ENCODE peak calls at places on chromosome 22, in seven cellular contexts. Z, O, C, M, P, L and Y are unnamed samples.

GRCh38 chr22:36470994-36471331 is 10.5 kb downstream of the TXN2 start:
- DNase-seq in Z (no peak), O (no peak), C (no peak), M (no peak), P (no peak), L (no peak), Y (no peak)

GRCh38 chr22:36238348-36239149 is 778 bp downstream of the APOL2 start:
- DNase-seq in Z (no peak), O (no peak), C (peak), M (no peak), P (peak), L (peak), Y (no peak)

GRCh38 chr22:39745789-39746188 is 147.8 kb downstream of the ENTHD1 start:
- DNase-seq in Z (no peak), O (no peak), C (no peak), M (no peak), P (no peak), L (no peak), Y (no peak)

GRCh38 chr22:49394116-49394785 is 433.4 kb downstream of the BRD1 start:
- DNase-seq in Z (peak), O (no peak), C (no peak), M (no peak), P (peak), L (no peak), Y (no peak)

GRCh38 chr22:37559901-37560681 is at the start of gene CDC42EP1:
- DNase-seq in Z (no peak), O (no peak), C (peak), M (peak), P (peak), L (no peak), Y (no peak)

GRCh38 chr22:44890416-44891292 is 119.2 kb downstream of the PHF21B start:
- DNase-seq in Z (no peak), O (no peak), C (no peak), M (no peak), P (no peak), L (no peak), Y (no peak)

GRCh38 chr22:39994046-39994565 is 648 bp upstream of the FAM83F start:
- DNase-seq in Z (no peak), O (no peak), C (no peak), M (no peak), P (no peak), L (no peak), Y (no peak)

GRCh38 chr22:25172153-25172552 is 27.5 kb upstream of the CRYBB3 start:
- DNase-seq in Z (no peak), O (no peak), C (no peak), M (no peak), P (no peak), L (no peak), Y (no peak)

GRCh38 chr22:39567135-39567946 is 3.2 kb upstream of the CACNA1I start:
- DNase-seq in Z (no peak), O (no peak), C (no peak), M (no peak), P (no peak), L (no peak), Y (peak)

GRCh38 chr22:26546282-26546681 is 34.0 kb upstream of the TFIP11 start:
- DNase-seq in Z (no peak), O (no peak), C (no peak), M (peak), P (no peak), L (no peak), Y (no peak)

GRCh38 chr22:24944224-24944937 is 2.1 kb downstream of the LHFPL7 start:
- DNase-seq in Z (no peak), O (no peak), C (no peak), M (no peak), P (no peak), L (no peak), Y (no peak)

GRCh38 chr22:35476341-35476740 is 64.3 kb upstream of the RASD2 start:
- DNase-seq in Z (no peak), O (no peak), C (no peak), M (no peak), P (no peak), L (no peak), Y (no peak)

GRCh38 chr22:41256254-41256897 is 15.6 kb upstream of the CHADL start:
- DNase-seq in Z (no peak), O (no peak), C (no peak), M (no peak), P (no peak), L (no peak), Y (peak)

GRCh38 chr22:35761037-35761436 is 43.4 kb downstream of the APOL5 start:
- DNase-seq in Z (no peak), O (no peak), C (peak), M (no peak), P (no peak), L (no peak), Y (no peak)

GRCh38 chr22:39965749-39966148 is 5.6 kb downstream of the TMA7B start:
- DNase-seq in Z (no peak), O (no peak), C (no peak), M (no peak), P (no peak), L (no peak), Y (no peak)

GRCh38 chr22:25362883-25363240 is 143.4 kb downstream of the CRYBB2 start:
- DNase-seq in Z (no peak), O (no peak), C (no peak), M (peak), P (no peak), L (no peak), Y (no peak)

GRCh38 chr22:23063539-23064380 is 6.6 kb upstream of the GNAZ start:
- DNase-seq in Z (peak), O (no peak), C (no peak), M (peak), P (peak), L (no peak), Y (no peak)

GRCh38 chr22:37020192-37020479 is 594 bp downstream of the MPST start:
- DNase-seq in Z (no peak), O (no peak), C (peak), M (no peak), P (no peak), L (peak), Y (no peak)

GRCh38 chr22:24133187-24133965 is 47.9 kb upstream of the SUSD2 start:
- DNase-seq in Z (no peak), O (no peak), C (peak), M (no peak), P (peak), L (no peak), Y (no peak)

GRCh38 chr22:20128902-20129746 is 2.5 kb upstream of the ZDHHC8 start:
- DNase-seq in Z (no peak), O (no peak), C (peak), M (no peak), P (peak), L (no peak), Y (no peak)

GRCh38 chr22:22779213-22779612 is 108.4 kb upstream of the IGLL5 start:
- DNase-seq in Z (no peak), O (no peak), C (no peak), M (no peak), P (no peak), L (no peak), Y (no peak)

GRCh38 chr22:41341990-41342389 is 39.8 kb upstream of the TEF start:
- DNase-seq in Z (no peak), O (no peak), C (no peak), M (no peak), P (no peak), L (no peak), Y (no peak)

GRCh38 chr22:40648386-40648785 is 11.9 kb upstream of the MRTFA start:
- DNase-seq in Z (no peak), O (no peak), C (no peak), M (peak), P (no peak), L (no peak), Y (no peak)

GRCh38 chr22:21694795-21695431 is 29.1 kb downstream of the PPIL2 start:
- DNase-seq in Z (no peak), O (no peak), C (no peak), M (no peak), P (no peak), L (no peak), Y (no peak)

GRCh38 chr22:36332623-36333331 is 55.0 kb downstream of the MYH9 start:
- DNase-seq in Z (no peak), O (no peak), C (peak), M (peak), P (no peak), L (no peak), Y (peak)

GRCh38 chr22:38742176-38742942 is 13.4 kb downstream of the SUN2 start:
- DNase-seq in Z (no peak), O (no peak), C (no peak), M (no peak), P (no peak), L (no peak), Y (no peak)

GRCh38 chr22:22226448-22227187 is 18.0 kb upstream of the VPREB1 start:
- DNase-seq in Z (no peak), O (no peak), C (no peak), M (no peak), P (no peak), L (no peak), Y (no peak)

GRCh38 chr22:24810043-24810749 is 4.2 kb downstream of the SGSM1 start:
- DNase-seq in Z (no peak), O (peak), C (no peak), M (no peak), P (no peak), L (no peak), Y (no peak)

GRCh38 chr22:22395230-22395629 is 113.3 kb downstream of the ZNF280B start:
- DNase-seq in Z (peak), O (no peak), C (no peak), M (no peak), P (no peak), L (no peak), Y (no peak)

GRCh38 chr22:35684270-35684700 is 33.4 kb upstream of the APOL5 start:
- DNase-seq in Z (no peak), O (no peak), C (peak), M (no peak), P (peak), L (peak), Y (no peak)

DNA sequence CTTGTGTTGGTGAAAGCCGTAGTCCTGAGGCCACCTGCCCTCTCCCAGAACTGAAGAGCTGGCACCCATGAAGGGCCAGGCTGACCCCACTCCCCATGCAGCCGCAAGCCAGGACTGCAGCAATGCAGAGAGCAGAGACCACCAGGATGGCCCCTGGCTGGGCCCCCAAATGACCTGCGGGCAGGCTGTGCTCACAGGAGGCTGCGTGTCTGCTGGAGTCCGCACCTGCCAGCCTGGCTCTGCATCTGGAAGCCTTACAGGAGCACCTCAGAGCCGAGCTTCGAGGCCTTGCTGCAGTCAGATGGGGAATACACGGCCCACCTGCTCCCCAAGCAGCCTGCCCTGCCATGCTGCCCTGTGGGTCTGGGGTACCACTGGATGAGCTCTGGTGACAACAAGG is 1336.8 kb downstream of the TBC1D22A start:
- DNase-seq in Z (no peak), O (no peak), C (no peak), M (no peak), P (peak), L (no peak), Y (no peak)
- H3K27ac ChIP-seq in Z (no peak), O (no peak), C (no peak), M (no peak), P (no peak), L (no peak), Y (no peak)

GRCh38 chr22:28883917-28884753 is 763 bp downstream of the ZNRF3 start:
- DNase-seq in Z (no peak), O (no peak), C (peak), M (peak), P (peak), L (no peak), Y (no peak)
- H3K27ac ChIP-seq in Z (peak), O (no peak), C (peak), M (no peak), P (no peak), L (peak), Y (no peak)

GRCh38 chr22:32407332-32407731 is 4.7 kb downstream of the RTCB start:
- DNase-seq in Z (no peak), O (no peak), C (no peak), M (no peak), P (no peak), L (no peak), Y (no peak)
- H3K27ac ChIP-seq in Z (no peak), O (no peak), C (no peak), M (no peak), P (no peak), L (no peak), Y (no peak)

DNA sequence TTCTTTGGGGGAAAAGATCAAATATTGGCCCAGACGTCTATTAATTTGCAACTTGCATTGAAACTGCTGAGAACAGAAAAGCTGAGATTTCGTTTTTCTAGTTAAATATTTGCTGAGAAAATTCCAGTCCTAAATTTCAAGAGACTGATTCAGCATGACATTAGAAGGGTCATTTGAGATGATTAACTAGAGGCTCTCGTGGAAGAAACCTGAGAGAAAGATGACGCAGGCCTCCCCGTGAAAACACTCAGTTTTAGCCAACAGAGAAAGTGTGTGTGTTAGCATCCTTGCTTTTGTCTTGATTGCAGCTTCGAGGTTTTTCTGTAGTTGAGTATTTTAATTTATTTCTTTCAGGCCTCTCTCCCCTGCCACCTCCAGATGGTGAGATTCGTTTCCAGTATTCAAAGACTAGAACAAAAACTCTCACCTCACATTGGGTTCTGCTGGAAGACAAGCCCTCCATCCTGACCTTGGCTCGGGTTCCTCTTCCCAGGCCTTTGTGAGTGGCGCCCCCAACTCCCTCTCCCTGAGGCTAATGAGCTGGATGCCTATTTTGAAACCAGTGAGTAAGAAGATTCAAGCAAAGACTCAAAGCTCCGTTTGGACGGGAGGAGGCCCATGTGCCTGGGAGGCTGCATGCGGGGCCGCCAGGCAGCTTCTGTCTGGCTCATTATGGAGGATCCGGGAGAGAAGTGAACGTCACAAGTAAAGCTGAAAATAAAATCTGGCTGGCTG is 52.4 kb downstream of the CELSR1 start:
- DNase-seq in Z (no peak), O (no peak), C (no peak), M (no peak), P (no peak), L (no peak), Y (no peak)
- H3K27ac ChIP-seq in Z (no peak), O (no peak), C (peak), M (peak), P (no peak), L (no peak), Y (no peak)

GRCh38 chr22:27685971-27686370 is 115.6 kb downstream of the MN1 start:
- DNase-seq in Z (no peak), O (no peak), C (no peak), M (no peak), P (no peak), L (no peak), Y (no peak)
- H3K27ac ChIP-seq in Z (peak), O (peak), C (peak), M (no peak), P (no peak), L (peak), Y (no peak)

GRCh38 chr22:42862045-42862734 is 5.1 kb upstream of the ARFGAP3 start:
- DNase-seq in Z (no peak), O (no peak), C (no peak), M (no peak), P (no peak), L (no peak), Y (peak)

GRCh38 chr22:42866100-42866499 is 9.0 kb upstream of the ARFGAP3 start:
- DNase-seq in Z (no peak), O (no peak), C (no peak), M (no peak), P (no peak), L (no peak), Y (no peak)

GRCh38 chr22:42865536-42865935 is 8.5 kb upstream of the ARFGAP3 start:
- DNase-seq in Z (no peak), O (no peak), C (no peak), M (no peak), P (no peak), L (no peak), Y (no peak)

GRCh38 chr22:42868751-42869251 is 11.7 kb upstream of the ARFGAP3 start:
- DNase-seq in Z (no peak), O (no peak), C (no peak), M (peak), P (no peak), L (no peak), Y (no peak)

DNA sequence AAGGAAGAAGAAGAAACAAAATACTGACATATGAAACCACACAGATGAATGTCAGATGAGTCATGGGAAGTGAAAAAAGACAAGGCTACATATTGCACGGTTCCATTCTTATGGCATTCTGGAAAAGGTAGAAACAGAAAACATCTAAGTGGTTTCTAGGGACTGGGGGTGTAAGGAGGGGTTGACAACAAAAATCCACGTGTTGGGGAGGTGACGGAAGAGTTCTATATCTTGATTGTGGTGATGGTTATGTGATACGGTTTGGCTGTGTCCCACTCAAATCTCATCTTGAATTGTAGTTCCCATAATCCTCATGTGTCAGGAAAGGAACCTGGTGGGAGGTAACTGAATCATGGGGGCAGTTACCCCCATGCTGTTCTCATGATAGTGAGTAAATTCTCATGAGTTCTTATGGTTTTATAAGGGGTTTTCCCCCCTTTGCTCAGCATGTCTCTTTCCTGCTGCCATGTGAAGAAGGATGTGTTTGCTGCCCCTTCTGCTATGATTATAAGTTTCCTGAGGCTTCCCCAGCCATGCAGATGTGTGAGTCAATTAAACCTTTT is 6.4 kb upstream of the ARFGAP3 start:
- DNase-seq in Z (no peak), O (no peak), C (no peak), M (no peak), P (no peak), L (no peak), Y (peak)
- H3K27ac ChIP-seq in Z (no peak), O (no peak), C (no peak), M (no peak), P (no peak), L (no peak), Y (peak)

DNA sequence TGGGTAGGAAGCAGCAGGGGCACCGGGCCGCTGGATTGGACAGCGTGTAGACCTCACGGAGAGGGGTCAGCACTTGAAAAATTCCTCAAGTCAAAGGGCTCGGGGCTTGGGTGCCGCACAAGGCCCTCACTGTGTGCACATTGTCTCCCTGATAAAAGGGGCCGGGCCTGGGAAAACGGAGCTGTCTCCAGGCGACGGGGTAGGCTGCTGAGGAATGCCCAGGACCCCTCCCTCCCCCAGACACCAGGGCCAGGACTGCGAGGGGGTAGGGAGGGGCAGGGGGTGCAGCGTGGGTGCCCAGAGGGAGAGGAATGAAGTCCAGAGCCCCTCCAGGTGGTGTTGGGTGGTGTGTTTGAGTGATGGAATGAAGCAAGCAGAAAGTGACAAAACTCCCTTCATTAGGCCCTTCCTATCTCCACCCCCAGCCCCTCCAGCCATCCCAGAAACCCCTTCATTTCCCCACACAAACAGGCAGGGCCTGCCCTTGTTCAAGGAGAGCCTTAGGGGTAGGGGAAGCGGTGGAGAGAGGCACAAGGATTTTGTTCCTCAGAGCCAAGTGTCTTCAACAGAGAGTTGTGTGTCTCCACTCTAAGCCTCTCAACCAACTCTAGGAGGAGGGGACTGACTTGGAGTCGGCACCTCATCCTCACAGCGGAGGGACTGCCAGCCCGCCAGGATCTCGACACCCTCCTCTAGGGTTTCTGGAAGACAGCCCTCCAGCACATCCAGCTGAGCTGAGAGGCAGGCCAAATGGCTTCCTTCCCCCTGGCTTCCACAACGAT is 63.9 kb downstream of the SYN3 start:
- DNase-seq in Z (no peak), O (no peak), C (no peak), M (no peak), P (no peak), L (no peak), Y (no peak)
- H3K27ac ChIP-seq in Z (no peak), O (no peak), C (no peak), M (no peak), P (no peak), L (peak), Y (no peak)

DNA sequence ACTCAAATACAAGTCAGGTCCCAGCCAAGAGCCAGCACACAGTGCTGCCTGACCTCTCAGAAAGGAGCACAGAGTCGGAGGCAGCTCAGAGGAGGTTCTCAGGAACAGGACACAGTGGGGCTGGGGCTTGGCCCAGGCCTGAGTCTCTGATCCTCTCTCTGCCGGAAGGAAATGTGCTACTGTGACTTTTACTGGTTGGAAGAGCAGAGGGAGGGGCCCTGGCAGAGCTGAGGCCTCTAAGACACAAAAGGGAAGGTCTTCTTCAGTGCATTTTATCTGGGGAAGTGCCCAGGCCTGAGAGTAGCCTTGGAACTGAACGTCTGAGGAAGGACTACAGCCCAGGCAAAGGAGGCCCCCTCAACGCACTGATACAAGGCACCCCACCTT is 16.2 kb upstream of the CASTOR1 start:
- DNase-seq in Z (peak), O (no peak), C (no peak), M (peak), P (no peak), L (peak), Y (no peak)
- H3K27ac ChIP-seq in Z (peak), O (peak), C (no peak), M (peak), P (no peak), L (peak), Y (peak)

GRCh38 chr22:17086301-17086700 is 1.5 kb downstream of the IL17RA start:
- DNase-seq in Z (no peak), O (no peak), C (no peak), M (no peak), P (no peak), L (no peak), Y (no peak)
- H3K27ac ChIP-seq in Z (peak), O (no peak), C (no peak), M (peak), P (no peak), L (peak), Y (no peak)